ENCODE peak calls at places on chromosomes 4 and X, in nine cellular contexts. Y is GM23248; D is kidney epithelial cell; E is fibroblast of lung; P is spleen; A is endodermal cell; I is effector memory CD4-positive, alpha-beta T cell; C is colonic mucosa; H is neural progenitor cell. K is an unnamed sample. For H3K27me3, the result is how much of the 10 kb centered on the place peaks cover.

GRCh38 chrX:100072286-100072685 is 337.8 kb downstream of the PCDH19 start:
- DNase-seq in D (no peak), C (no peak), P (no peak), Y (peak), E (no peak), H (no peak), A (no peak), I (no peak), K (no peak)

GRCh38 chr4:137998666-137999429 is 243.3 kb downstream of the SLC7A11 start:
- DNase-seq in E (no peak), A (no peak), H (no peak), I (no peak), P (no peak), Y (peak), D (no peak), C (no peak), K (no peak)

GRCh38 chr4:27714073-27714472 is 853.4 kb downstream of the STIM2 start:
- DNase-seq in I (no peak), C (no peak), E (peak), P (no peak), D (no peak), A (no peak), Y (no peak), H (no peak), K (no peak)

GRCh38 chr4:739569-739968 is 33.9 kb downstream of the PCGF3 start:
- DNase-seq in P (no peak), E (no peak), C (no peak), H (no peak), Y (no peak), I (no peak), D (no peak), A (no peak), K (peak)

GRCh38 chr4:14607001-14607400 is 395.3 kb upstream of the CPEB2 start:
- DNase-seq in A (no peak), I (no peak), P (no peak), C (no peak), D (no peak), E (no peak), Y (no peak), H (no peak), K (no peak)

GRCh38 chrX:36007207-36007606 is 87.7 kb downstream of the CFAP47 start:
- DNase-seq in I (no peak), Y (no peak), E (no peak), A (no peak), H (no peak), C (no peak), D (no peak), P (no peak), K (no peak)

GRCh38 chr4:109735566-109736454 is 5.9 kb upstream of the PLA2G12A start:
- DNase-seq in D (no peak), H (no peak), P (no peak), E (no peak), I (no peak), C (peak), A (no peak), Y (no peak), K (no peak)

GRCh38 chrX:100748133-100748532 is 16.2 kb upstream of the SYTL4 start:
- DNase-seq in D (no peak), P (no peak), E (no peak), C (no peak), Y (no peak), A (no peak), H (no peak), I (no peak), K (no peak)

GRCh38 chrX:23883737-23884354 is 23.9 kb downstream of the APOO start:
- DNase-seq in P (no peak), C (peak), D (peak), E (peak), Y (peak), H (no peak), A (peak), I (no peak), K (no peak)

GRCh38 chrX:132532097-132532496 is 43.3 kb upstream of the MBNL3 start:
- DNase-seq in E (no peak), H (no peak), I (no peak), Y (no peak), D (no peak), A (no peak), P (no peak), C (no peak), K (no peak)

GRCh38 chr4:139815646-139816601 is 150.3 kb downstream of the MGST2 start:
- DNase-seq in A (peak), D (peak), H (peak), Y (peak), C (no peak), E (peak), I (no peak), P (no peak), K (no peak)

GRCh38 chrX:154918060-154918483 is 31.9 kb downstream of the F8A1 start:
- DNase-seq in D (peak), H (peak), E (peak), Y (peak), P (no peak), A (peak), I (no peak), C (peak), K (no peak)

GRCh38 chrX:2732076-2732475 is 19.8 kb upstream of the XG start:
- DNase-seq in D (no peak), A (no peak), I (no peak), Y (no peak), P (no peak), E (no peak), C (no peak), H (no peak), K (no peak)

GRCh38 chr4:8146158-8146557 is 12.5 kb downstream of the ABLIM2 start:
- DNase-seq in D (no peak), E (no peak), C (no peak), I (no peak), Y (no peak), H (no peak), A (no peak), P (no peak), K (no peak)

GRCh38 chr4:70754990-70755688 is 33.4 kb downstream of the RUFY3 start:
- DNase-seq in A (no peak), H (no peak), D (no peak), C (no peak), I (no peak), P (no peak), Y (peak), E (no peak), K (no peak)

GRCh38 chrX:48918644-48919340 is at the start of gene PIM2:
- DNase-seq in Y (peak), A (peak), C (peak), P (peak), H (peak), I (peak), D (peak), E (peak), K (peak)

DNA sequence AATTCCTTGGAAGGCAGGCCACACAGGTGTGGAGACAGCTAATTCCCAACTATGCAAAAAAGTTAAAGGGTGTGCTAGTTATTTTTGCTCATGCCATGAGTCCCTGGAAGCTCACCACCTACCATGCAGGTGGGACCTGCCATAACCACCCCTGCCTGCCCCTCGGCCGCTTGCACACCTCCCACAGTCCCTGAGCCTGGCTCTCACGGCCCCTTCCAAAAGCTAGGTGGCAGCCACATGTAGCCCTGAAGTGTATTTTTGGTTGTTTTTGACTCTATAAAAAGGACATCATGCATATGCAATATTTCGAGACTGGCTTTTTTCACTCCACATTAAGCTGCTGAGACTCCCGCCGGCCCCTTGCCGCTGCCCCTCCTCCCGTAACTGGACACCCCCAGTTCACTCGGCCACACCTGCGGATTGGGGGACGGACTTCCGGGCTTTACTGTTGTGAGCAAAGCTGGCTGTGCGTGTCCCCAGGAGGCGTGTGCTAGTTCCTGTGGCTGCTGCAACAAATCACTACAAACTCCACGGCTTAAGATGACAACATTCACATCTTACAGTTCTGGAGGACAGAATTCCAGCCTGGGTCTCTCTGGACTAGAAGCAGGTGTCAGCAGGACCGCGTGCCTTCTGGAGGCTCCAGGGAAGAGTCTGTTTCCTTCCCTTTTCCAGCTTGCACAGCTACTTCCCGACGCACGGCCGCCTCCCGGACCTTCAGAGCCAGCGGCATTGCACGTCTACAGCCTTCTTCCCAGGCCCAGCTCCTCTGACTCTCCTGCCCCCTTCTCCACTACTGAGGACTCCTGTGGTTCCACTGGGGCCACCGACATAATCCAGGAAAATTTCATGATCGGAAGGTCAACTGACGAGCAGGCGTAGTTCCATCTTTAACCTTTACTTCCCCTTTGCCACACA is 24.8 kb downstream of the ZFYVE28 start:
- DNase-seq in P (peak), D (no peak), C (peak), A (peak), Y (no peak), E (no peak), H (peak), I (no peak), K (no peak)
- H3K27me3 ChIP-seq in P (under half), D (under half), C (under half), A (under half), Y (under half), E (under half), H (under half), I (under half), K (under half)

GRCh38 chrX:20294957-20295356 is 28.2 kb upstream of the RPS6KA3 start:
- DNase-seq in P (no peak), H (no peak), Y (no peak), E (no peak), A (no peak), C (no peak), I (no peak), D (no peak), K (no peak)

DNA sequence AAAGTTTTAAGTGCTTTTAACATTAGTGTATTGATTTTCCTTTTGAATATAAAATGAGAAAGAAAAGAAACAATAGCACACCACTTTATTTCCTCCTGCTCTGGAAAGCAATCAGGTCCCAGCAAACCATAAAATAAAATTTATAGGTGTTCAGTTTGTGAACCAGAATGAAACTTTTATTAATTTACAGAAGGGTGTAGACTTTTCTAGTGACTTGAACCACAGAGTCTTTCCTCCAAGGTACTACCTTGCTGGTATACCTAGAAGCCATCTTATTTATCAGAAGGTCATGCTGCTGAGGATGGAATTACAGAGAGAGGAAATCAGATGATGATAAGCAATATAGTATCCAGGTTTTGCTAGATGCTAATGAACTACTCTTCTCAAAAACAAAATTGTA is 27.6 kb upstream of the RPS6KA3 start:
- DNase-seq in I (no peak), Y (no peak), A (no peak), E (no peak), P (no peak), C (no peak), D (no peak), H (no peak), K (no peak)
- H3K27me3 ChIP-seq in I (under half), Y (under half), A (under half), E (under half), P (under half), C (under half), D (under half), H (under half), K (under half)

GRCh38 chr4:16858275-16858752 is 40.1 kb downstream of the LDB2 start:
- DNase-seq in C (no peak), I (no peak), A (no peak), Y (peak), H (no peak), P (no peak), E (peak), D (peak), K (no peak)
- H3K27me3 ChIP-seq in C (under half), I (under half), A (under half), Y (under half), H (under half), P (under half), E (under half), D (under half), K (under half)

GRCh38 chr4:30743897-30744296 is 23.7 kb downstream of the PCDH7 start:
- DNase-seq in Y (no peak), P (no peak), H (no peak), D (no peak), C (no peak), E (no peak), I (no peak), A (no peak), K (no peak)

GRCh38 chr4:30744386-30744785 is 24.2 kb downstream of the PCDH7 start:
- DNase-seq in H (no peak), I (no peak), A (no peak), P (no peak), D (no peak), Y (no peak), E (no peak), C (no peak), K (no peak)

GRCh38 chr4:30744957-30745640 is 24.9 kb downstream of the PCDH7 start:
- DNase-seq in Y (peak), C (no peak), I (no peak), P (no peak), D (no peak), A (no peak), E (no peak), H (peak), K (no peak)

DNA sequence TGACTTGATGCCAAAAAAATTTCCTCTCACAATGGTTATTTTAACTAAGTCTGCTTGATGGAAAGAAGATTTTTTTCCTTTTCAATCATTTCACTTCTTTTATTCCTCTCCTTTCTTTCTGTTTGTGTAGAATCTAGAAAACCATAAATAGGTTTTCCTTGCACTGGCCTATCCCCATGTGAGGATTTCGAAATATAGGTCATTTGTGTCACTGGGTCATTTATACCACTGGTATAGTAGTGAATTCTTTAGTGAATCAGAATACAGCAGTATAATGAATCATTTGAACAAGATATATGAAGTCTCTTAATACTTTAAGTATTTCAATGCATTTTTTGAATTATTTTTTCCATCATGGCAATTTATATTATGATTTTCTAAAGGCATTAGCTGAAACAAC is 26.6 kb downstream of the PCDH7 start:
- DNase-seq in A (no peak), Y (no peak), D (no peak), P (no peak), H (no peak), E (no peak), C (no peak), I (no peak), K (no peak)
- H3K27me3 ChIP-seq in A (under half), Y (under half), D (under half), P (under half), H (under half), E (under half), C (under half), I (under half), K (under half)

GRCh38 chr4:5626916-5627315 is 81.4 kb downstream of the EVC2 start:
- DNase-seq in E (no peak), A (no peak), H (no peak), C (no peak), Y (no peak), I (no peak), D (no peak), P (no peak), K (no peak)
- H3K27me3 ChIP-seq in E (under half), A (under half), H (under half), C (under half), Y (under half), I (under half), D (under half), P (under half), K (under half)

DNA sequence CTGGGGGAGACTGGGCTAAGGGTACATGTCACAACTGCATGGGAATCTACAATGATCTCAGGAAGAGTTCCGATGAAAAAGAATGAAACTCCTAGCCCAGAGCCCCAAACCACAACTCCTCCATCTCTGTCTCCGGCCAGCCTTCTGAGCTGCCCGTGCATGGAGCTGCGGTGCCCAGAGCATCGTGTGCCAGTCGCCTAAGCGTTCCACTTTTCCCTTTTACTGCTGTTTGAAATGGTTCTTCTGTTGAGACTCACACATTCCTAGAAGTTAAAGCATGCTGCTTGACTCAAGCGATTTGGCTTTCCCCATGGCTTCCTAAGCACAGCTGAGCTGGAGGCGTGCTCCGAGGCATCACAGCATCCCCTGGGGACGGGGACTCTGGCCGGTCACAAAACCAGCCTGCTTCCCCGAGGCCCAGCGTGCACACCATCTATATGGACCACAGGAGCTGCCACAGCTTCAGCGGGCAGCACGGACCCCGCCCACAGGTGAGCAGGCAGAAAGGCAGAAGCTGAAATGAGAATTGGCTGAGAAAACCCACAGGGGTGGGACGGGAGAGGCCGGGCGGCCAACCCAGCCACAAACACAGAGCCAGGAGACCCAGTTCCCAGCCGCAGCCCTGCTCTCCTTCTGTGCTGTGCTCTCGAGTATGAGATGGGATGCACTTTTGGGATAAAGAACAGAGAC is 5.0 kb downstream of the CCNQ start:
- DNase-seq in H (no peak), Y (no peak), A (no peak), C (no peak), P (peak), E (no peak), I (no peak), D (no peak), K (no peak)
- H3K27me3 ChIP-seq in H (under half), Y (under half), A (under half), C (under half), P (under half), E (under half), I (under half), D (under half), K (under half)

GRCh38 chrX:131289527-131289926 is 421 bp upstream of the IGSF1 start:
- DNase-seq in D (no peak), H (no peak), C (no peak), P (no peak), E (no peak), Y (no peak), I (no peak), A (no peak), K (no peak)
- H3K27me3 ChIP-seq in D (under half), H (under half), C (under half), P (under half), E (under half), Y (under half), I (under half), A (under half), K (under half)

GRCh38 chrX:52821079-52821760 is 10.1 kb downstream of the XAGE5 start:
- DNase-seq in A (no peak), E (no peak), P (no peak), I (no peak), C (no peak), D (no peak), H (no peak), Y (no peak), K (no peak)
- H3K27me3 ChIP-seq in A (under half), E (under half), P (under half), I (under half), C (under half), D (under half), H (under half), Y (under half), K (under half)

K was measured in upper lobe of right lung.